ENCODE peak calls at places on chromosomes 11 and 22, in ten cellular contexts. U, O, Y, L, V, H, G, E, W and J are unnamed samples.

GRCh38 chr11:76648061-76648460 is 22.5 kb downstream of the LRRC32 start:
- DNase-seq in O (no peak), Y (no peak), W (no peak), H (no peak), V (no peak), E (no peak), U (no peak), G (no peak), L (no peak), J (no peak)

GRCh38 chr11:130216591-130217132 is 57.1 kb downstream of the ST14 start:
- DNase-seq in O (no peak), Y (no peak), G (no peak), L (no peak), W (no peak), E (no peak), U (no peak), H (peak), V (no peak), J (no peak)

GRCh38 chr22:50012201-50013181 is at the start of gene IL17REL:
- DNase-seq in G (no peak), E (peak), U (no peak), Y (no peak), L (peak), O (no peak), H (no peak), W (no peak), V (no peak), J (no peak)

GRCh38 chr11:118314985-118315384 is 10.5 kb downstream of the CD3E start:
- DNase-seq in E (peak), O (no peak), V (no peak), U (no peak), L (no peak), H (no peak), W (no peak), G (no peak), Y (no peak), J (no peak)

GRCh38 chr11:72589802-72590761 is 84.1 kb downstream of the PDE2A start:
- DNase-seq in W (no peak), G (peak), U (peak), H (no peak), L (peak), E (no peak), Y (no peak), O (no peak), V (peak), J (no peak)

GRCh38 chr22:36252754-36253522 is at the start of gene APOL1:
- DNase-seq in V (no peak), Y (peak), L (peak), E (peak), G (peak), W (no peak), H (peak), O (no peak), U (no peak), J (no peak)

GRCh38 chr22:19595532-19595931 is 71.3 kb upstream of the CLDN5 start:
- DNase-seq in H (no peak), L (no peak), O (no peak), Y (no peak), V (no peak), E (no peak), U (no peak), G (no peak), W (no peak), J (no peak)

GRCh38 chr11:20278727-20279126 is 84.8 kb upstream of the HTATIP2 start:
- DNase-seq in O (no peak), E (no peak), H (no peak), Y (no peak), L (no peak), W (no peak), V (no peak), U (no peak), G (no peak), J (no peak)

GRCh38 chr11:100578966-100579365 is 108.1 kb upstream of the ARHGAP42 start:
- DNase-seq in V (peak), O (no peak), H (no peak), Y (peak), L (peak), W (no peak), G (no peak), E (no peak), U (no peak), J (no peak)

GRCh38 chr11:46003647-46004046 is 81.2 kb downstream of the LARGE2 start:
- DNase-seq in G (no peak), E (peak), L (peak), Y (no peak), O (no peak), H (no peak), V (no peak), W (no peak), U (no peak), J (no peak)

GRCh38 chr11:121451982-121452608 is at the start of gene SORL1:
- DNase-seq in Y (peak), E (peak), L (peak), V (peak), O (no peak), W (peak), G (peak), U (peak), H (peak), J (peak)

GRCh38 chr11:88169481-88169880 is 5.8 kb downstream of the RAB38 start:
- DNase-seq in E (no peak), O (no peak), H (no peak), L (no peak), V (peak), U (no peak), Y (no peak), G (no peak), W (no peak), J (no peak)

GRCh38 chr11:111631666-111632039 is 29.4 kb downstream of the SIK2 start:
- DNase-seq in V (peak), U (no peak), L (peak), O (peak), E (no peak), W (no peak), H (no peak), G (no peak), Y (peak), J (no peak)

GRCh38 chr11:101487775-101488174 is 96.0 kb downstream of the TRPC6 start:
- DNase-seq in E (no peak), G (no peak), L (peak), W (no peak), U (no peak), Y (peak), V (peak), H (no peak), O (peak), J (no peak)

GRCh38 chr11:47438721-47439120 is 10.2 kb downstream of the RAPSN start:
- DNase-seq in V (no peak), O (no peak), G (no peak), W (no peak), E (no peak), Y (no peak), H (no peak), L (no peak), U (no peak), J (no peak)

GRCh38 chr22:44574057-44574456 is 76.0 kb upstream of the RTL6 start:
- DNase-seq in H (peak), O (no peak), Y (peak), L (peak), W (no peak), G (no peak), V (peak), E (peak), U (peak), J (no peak)

GRCh38 chr11:85844439-85845051 is 10.6 kb upstream of the CCDC83 start:
- DNase-seq in O (no peak), H (no peak), W (no peak), E (no peak), G (no peak), L (peak), Y (peak), V (peak), U (no peak), J (no peak)

GRCh38 chr22:37907036-37907954 is 1.2 kb downstream of the MICALL1 start:
- DNase-seq in H (no peak), Y (no peak), L (peak), G (no peak), V (peak), O (no peak), E (no peak), U (no peak), W (no peak), J (no peak)

GRCh38 chr11:63843042-63843441 is 4.1 kb downstream of the MARK2 start:
- DNase-seq in H (no peak), L (no peak), O (no peak), U (no peak), Y (no peak), E (no peak), V (no peak), G (no peak), W (no peak), J (no peak)

GRCh38 chr11:19656140-19656541 is 56.5 kb upstream of the NAV2 start:
- DNase-seq in O (no peak), V (peak), Y (no peak), G (no peak), W (no peak), U (no peak), E (no peak), H (no peak), L (no peak), J (no peak)

GRCh38 chr11:47886096-47886495 is 37.9 kb upstream of the NUP160 start:
- DNase-seq in Y (peak), H (no peak), E (no peak), G (no peak), U (no peak), L (peak), O (no peak), V (peak), W (no peak), J (no peak)

GRCh38 chr22:44147821-44148574 is 32.7 kb upstream of the PARVG start:
- DNase-seq in G (no peak), V (no peak), L (peak), Y (peak), W (no peak), H (no peak), U (no peak), O (no peak), E (no peak), J (peak)

GRCh38 chr11:2122907-2123627 is 16.1 kb downstream of the IGF2 start:
- DNase-seq in U (no peak), H (no peak), O (no peak), V (no peak), E (no peak), Y (no peak), W (no peak), G (no peak), L (no peak), J (no peak)

GRCh38 chr11:58027341-58027740 is 3.4 kb upstream of the OR6Q1 start:
- DNase-seq in W (no peak), U (no peak), V (no peak), E (no peak), Y (peak), H (no peak), G (no peak), O (no peak), L (peak), J (no peak)

GRCh38 chr11:66851698-66852465 is 5.0 kb upstream of the LRFN4 start:
- DNase-seq in O (no peak), E (no peak), H (peak), W (no peak), V (no peak), G (peak), L (no peak), Y (no peak), U (no peak), J (no peak)

GRCh38 chr11:70517996-70518907 is 119.9 kb downstream of the CTTN start:
- DNase-seq in L (peak), E (no peak), O (peak), H (no peak), W (no peak), Y (peak), V (peak), G (no peak), U (no peak), J (no peak)

GRCh38 chr22:45318168-45318557 is 8.4 kb downstream of the FAM118A start:
- DNase-seq in G (peak), Y (peak), W (peak), U (peak), H (no peak), E (peak), V (peak), L (peak), O (peak), J (no peak)

GRCh38 chr11:11422291-11423128 is 69.5 kb upstream of the CSNK2A3 start:
- DNase-seq in G (no peak), U (no peak), W (peak), Y (no peak), E (peak), O (no peak), H (no peak), L (no peak), V (peak), J (no peak)

GRCh38 chr11:25953015-25953414 is 378.9 kb upstream of the ANO3 start:
- DNase-seq in H (no peak), Y (no peak), U (no peak), W (no peak), V (no peak), E (no peak), G (no peak), O (no peak), L (no peak), J (no peak)

GRCh38 chr11:103631841-103632240 is 404.6 kb upstream of the DDI1 start:
- DNase-seq in W (no peak), U (no peak), L (peak), O (no peak), G (no peak), H (no peak), V (no peak), Y (peak), E (no peak), J (no peak)

GRCh38 chr22:28034145-28034759 is 115.2 kb upstream of the PITPNB start:
- DNase-seq in L (no peak), G (no peak), W (no peak), U (no peak), V (no peak), H (no peak), O (no peak), Y (no peak), E (no peak), J (no peak)

GRCh38 chr11:123690490-123690889 is 36.1 kb upstream of the SCN3B start:
- DNase-seq in V (peak), G (peak), Y (peak), U (no peak), W (no peak), L (peak), E (no peak), O (peak), H (no peak), J (no peak)